ENCODE peak calls at places on chromosomes 6 and 20, in nine cellular contexts. X, N, I, V, Z, S, U, M and Y are unnamed samples.

GRCh38 chr6:136791296-136792065 is 796 bp downstream of the MAP3K5 start:
- DNase-seq in X (peak; percentile 59), N (peak; percentile 44), I (peak; percentile 76), V (peak; percentile 61), Z (peak; percentile 60), S (peak; percentile 65), U (peak; percentile 48), M (peak; percentile 88), Y (no peak)

GRCh38 chr20:62717933-62718332 is 9.3 kb downstream of the NTSR1 start:
- DNase-seq in X (no peak), N (no peak), I (no peak), V (no peak), Z (no peak), S (no peak), U (no peak), M (no peak), Y (no peak)

GRCh38 chr6:14231071-14231483 is 113.5 kb downstream of the CD83 start:
- DNase-seq in X (no peak), N (no peak), I (no peak), V (no peak), Z (no peak), S (no peak), U (no peak), M (peak; percentile 76), Y (no peak)

GRCh38 chr20:17226410-17227198 is at the start of gene PCSK2:
- DNase-seq in X (peak; percentile 55), N (peak; percentile 91), I (peak; percentile 58), V (peak; percentile 26), Z (peak; percentile 55), S (peak; percentile 31), U (peak; percentile 92), M (peak; percentile 82), Y (no peak)

GRCh38 chr20:35617397-35618031 is 1.9 kb downstream of the SPAG4 start:
- DNase-seq in X (peak; percentile 49), N (peak; percentile 80), I (peak; percentile 65), V (peak; percentile 43), Z (no peak), S (peak; percentile 67), U (peak; percentile 77), M (peak; percentile 72), Y (no peak)

GRCh38 chr6:162907876-162908481 is 180.2 kb downstream of the PACRG start:
- DNase-seq in X (peak; percentile 34), N (no peak), I (no peak), V (peak; percentile 2), Z (no peak), S (no peak), U (no peak), M (no peak), Y (peak; percentile 5)

GRCh38 chr20:57139342-57140093 is 126.9 kb downstream of the BMP7 start:
- DNase-seq in X (no peak), N (no peak), I (no peak), V (no peak), Z (no peak), S (no peak), U (no peak), M (no peak), Y (no peak)

GRCh38 chr6:19876672-19877071 is 39.5 kb downstream of the ID4 start:
- DNase-seq in X (no peak), N (no peak), I (no peak), V (no peak), Z (no peak), S (no peak), U (no peak), M (no peak), Y (no peak)

GRCh38 chr6:25172819-25173218 is 106.4 kb upstream of the CARMIL1 start:
- DNase-seq in X (peak; percentile 99), N (no peak), I (no peak), V (peak; percentile 62), Z (peak; percentile 82), S (no peak), U (no peak), M (peak; percentile 59), Y (no peak)

GRCh38 chr6:132929141-132929540 is 114.8 kb downstream of the RPS12 start:
- DNase-seq in X (peak; percentile 39), N (no peak), I (no peak), V (no peak), Z (no peak), S (no peak), U (no peak), M (no peak), Y (no peak)

GRCh38 chr6:41405941-41406340 is 70.5 kb downstream of the NCR2 start:
- DNase-seq in X (no peak), N (no peak), I (no peak), V (no peak), Z (no peak), S (no peak), U (no peak), M (no peak), Y (no peak)

GRCh38 chr6:101502818-101503217 is 109.3 kb downstream of the GRIK2 start:
- DNase-seq in X (no peak), N (no peak), I (no peak), V (no peak), Z (no peak), S (no peak), U (no peak), M (no peak), Y (no peak)

GRCh38 chr6:126628125-126628524 is 288.2 kb downstream of the CENPW start:
- DNase-seq in X (no peak), N (no peak), I (no peak), V (no peak), Z (no peak), S (no peak), U (no peak), M (no peak), Y (no peak)

GRCh38 chr20:7346026-7346425 is 578.5 kb downstream of the BMP2 start:
- DNase-seq in X (no peak), N (no peak), I (no peak), V (peak; percentile 27), Z (no peak), S (no peak), U (no peak), M (no peak), Y (peak; percentile 10)
- H3K27ac ChIP-seq in X (no peak overlapping the region), N (no peak overlapping the region), I (no peak overlapping the region), V (peak overlapping the region; percentile 99), Z (no peak overlapping the region), S (no peak overlapping the region), U (no peak overlapping the region), M (no peak overlapping the region), Y (peak overlapping the region; percentile 95)

GRCh38 chr6:22925920-22926587 is 356.7 kb downstream of the HDGFL1 start:
- DNase-seq in X (no peak), N (no peak), I (no peak), V (no peak), Z (no peak), S (no peak), U (no peak), M (no peak), Y (no peak)
- H3K27ac ChIP-seq in X (no peak overlapping the region), N (no peak overlapping the region), I (no peak overlapping the region), V (no peak overlapping the region), Z (no peak overlapping the region), S (no peak overlapping the region), U (peak overlapping the region; percentile 66), M (no peak overlapping the region), Y (no peak overlapping the region)

GRCh38 chr20:22106308-22106938 is 401.0 kb downstream of the PAX1 start:
- DNase-seq in X (no peak), N (no peak), I (no peak), V (no peak), Z (no peak), S (no peak), U (peak; percentile 47), M (no peak), Y (no peak)
- H3K27ac ChIP-seq in X (no peak overlapping the region), N (no peak overlapping the region), I (no peak overlapping the region), V (no peak overlapping the region), Z (no peak overlapping the region), S (no peak overlapping the region), U (no peak overlapping the region), M (no peak overlapping the region), Y (no peak overlapping the region)

DNA sequence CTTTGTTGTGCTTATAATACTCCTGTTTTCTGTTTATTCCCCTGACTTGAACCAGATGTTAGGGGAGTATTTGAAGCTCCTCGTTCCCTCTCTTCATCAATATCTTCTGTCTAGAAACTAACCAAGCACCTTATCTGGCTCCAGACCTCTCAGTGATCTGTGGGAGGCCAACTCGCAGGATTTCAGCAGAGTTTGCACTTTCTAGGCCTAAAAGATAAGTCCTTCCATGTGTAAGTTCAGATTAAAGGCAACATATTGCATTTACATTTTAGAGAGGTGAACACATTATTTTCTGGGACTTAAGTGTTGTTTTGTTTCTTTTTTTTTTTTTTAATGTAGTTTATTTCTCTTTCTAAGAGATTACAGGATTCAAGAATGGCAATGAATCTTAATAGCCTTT is 139.4 kb upstream of the AKAP12 start:
- DNase-seq in X (no peak), N (no peak), I (no peak), V (no peak), Z (no peak), S (no peak), U (no peak), M (no peak), Y (no peak)
- H3K27ac ChIP-seq in X (no peak overlapping the region), N (no peak overlapping the region), I (no peak overlapping the region), V (no peak overlapping the region), Z (no peak overlapping the region), S (no peak overlapping the region), U (no peak overlapping the region), M (no peak overlapping the region), Y (no peak overlapping the region)

GRCh38 chr20:23356203-23356602 is 5.6 kb downstream of the NXT1 start:
- DNase-seq in X (no peak), N (peak; percentile 74), I (no peak), V (no peak), Z (no peak), S (no peak), U (no peak), M (no peak), Y (no peak)
- H3K27ac ChIP-seq in X (no peak overlapping the region), N (no peak overlapping the region), I (no peak overlapping the region), V (no peak overlapping the region), Z (no peak overlapping the region), S (peak overlapping the region; percentile 100), U (no peak overlapping the region), M (no peak overlapping the region), Y (no peak overlapping the region)

GRCh38 chr20:53646550-53646949 is 52.9 kb upstream of the ZNF217 start:
- DNase-seq in X (no peak), N (no peak), I (no peak), V (no peak), Z (no peak), S (no peak), U (no peak), M (no peak), Y (no peak)

GRCh38 chr20:53652090-53652858 is 58.6 kb upstream of the ZNF217 start:
- DNase-seq in X (no peak), N (no peak), I (no peak), V (no peak), Z (no peak), S (no peak), U (peak; percentile 27), M (no peak), Y (no peak)

GRCh38 chr20:53645582-53645897 is 51.9 kb upstream of the ZNF217 start:
- DNase-seq in X (no peak), N (no peak), I (no peak), V (no peak), Z (no peak), S (no peak), U (no peak), M (no peak), Y (no peak)

GRCh38 chr20:53643031-53643832 is 49.6 kb upstream of the ZNF217 start:
- DNase-seq in X (peak; percentile 88), N (no peak), I (peak; percentile 50), V (peak; percentile 82), Z (peak; percentile 88), S (peak; percentile 30), U (no peak), M (no peak), Y (peak; percentile 87)

GRCh38 chr20:53647286-53647821 is 53.7 kb upstream of the ZNF217 start:
- DNase-seq in X (no peak), N (no peak), I (no peak), V (no peak), Z (no peak), S (no peak), U (no peak), M (no peak), Y (no peak)
- H3K27ac ChIP-seq in X (no peak overlapping the region), N (no peak overlapping the region), I (no peak overlapping the region), V (no peak overlapping the region), Z (no peak overlapping the region), S (no peak overlapping the region), U (no peak overlapping the region), M (no peak overlapping the region), Y (no peak overlapping the region)